ENCODE peak calls at places on chromosomes 13 and 19, in nine cellular contexts. P, N, R, I, L, U, W, E and Z are unnamed samples.

GRCh38 chr13:82822935-82823334 is 1059.3 kb downstream of the SLITRK1 start:
- DNase-seq in P (no peak), N (no peak), R (no peak), I (no peak), L (no peak), U (no peak), W (no peak), E (no peak), Z (no peak)

GRCh38 chr19:16521715-16522289 is 20.4 kb downstream of the CHERP start:
- DNase-seq in P (no peak), N (no peak), R (no peak), I (peak; percentile 18), L (no peak), U (no peak), W (no peak), E (no peak), Z (no peak)

GRCh38 chr13:78325585-78325984 is 277.8 kb downstream of the POU4F1 start:
- DNase-seq in P (no peak), N (no peak), R (no peak), I (no peak), L (no peak), U (no peak), W (no peak), E (no peak), Z (no peak)

GRCh38 chr19:21587117-21587461 is 81.7 kb downstream of the ZNF429 start:
- DNase-seq in P (no peak), N (no peak), R (no peak), I (no peak), L (peak; percentile 22), U (no peak), W (no peak), E (no peak), Z (no peak)

GRCh38 chr13:24172071-24172470 is 11.6 kb downstream of the SPATA13 start:
- DNase-seq in P (no peak), N (no peak), R (no peak), I (no peak), L (no peak), U (no peak), W (no peak), E (no peak), Z (no peak)

GRCh38 chr13:98974053-98974452 is 3.8 kb downstream of the DOCK9 start:
- DNase-seq in P (no peak), N (no peak), R (no peak), I (no peak), L (no peak), U (no peak), W (peak; percentile 44), E (no peak), Z (no peak)

GRCh38 chr19:33300016-33300981 is 2.0 kb downstream of the CEBPA start:
- DNase-seq in P (no peak), N (peak; percentile 20), R (no peak), I (no peak), L (peak; percentile 65), U (no peak), W (no peak), E (no peak), Z (no peak)

GRCh38 chr13:93398167-93398566 is 171.6 kb downstream of the GPC6 start:
- DNase-seq in P (no peak), N (peak; percentile 71), R (no peak), I (no peak), L (no peak), U (peak; percentile 55), W (no peak), E (no peak), Z (no peak)

GRCh38 chr19:50319156-50319555 is 10.0 kb downstream of the KCNC3 start:
- DNase-seq in P (no peak), N (no peak), R (no peak), I (no peak), L (no peak), U (no peak), W (no peak), E (no peak), Z (no peak)

GRCh38 chr13:102675115-102675514 is 19.7 kb downstream of the METTL21C start:
- DNase-seq in P (no peak), N (no peak), R (no peak), I (no peak), L (no peak), U (no peak), W (no peak), E (no peak), Z (no peak)

GRCh38 chr13:103996733-103997132 is 930.5 kb upstream of the SLC10A2 start:
- DNase-seq in P (no peak), N (no peak), R (no peak), I (no peak), L (no peak), U (peak; percentile 3), W (no peak), E (no peak), Z (no peak)

GRCh38 chr13:34867590-34867989 is 74.5 kb upstream of the NBEA start:
- DNase-seq in P (peak; percentile 17), N (peak; percentile 31), R (peak; percentile 15), I (no peak), L (no peak), U (peak; percentile 8), W (no peak), E (no peak), Z (no peak)

GRCh38 chr13:92573467-92574057 is 653.0 kb upstream of the GPC6 start:
- DNase-seq in P (no peak), N (peak; percentile 61), R (peak; percentile 12), I (peak; percentile 59), L (no peak), U (peak; percentile 7), W (no peak), E (no peak), Z (peak; percentile 43)

GRCh38 chr13:90708159-90708558 is 639.3 kb upstream of the MIR17HG start:
- DNase-seq in P (no peak), N (no peak), R (no peak), I (no peak), L (no peak), U (no peak), W (no peak), E (no peak), Z (no peak)

GRCh38 chr19:49425922-49426592 is 869 bp downstream of the GFY start:
- DNase-seq in P (no peak), N (no peak), R (no peak), I (peak; percentile 80), L (no peak), U (no peak), W (no peak), E (no peak), Z (peak; percentile 88)

GRCh38 chr13:40315416-40316064 is 350.9 kb downstream of the FOXO1 start:
- DNase-seq in P (no peak), N (peak; percentile 40), R (no peak), I (no peak), L (no peak), U (no peak), W (peak; percentile 51), E (no peak), Z (no peak)

GRCh38 chr19:16325671-16326400 is 1.2 kb downstream of the KLF2 start:
- DNase-seq in P (no peak), N (peak; percentile 52), R (peak; percentile 43), I (no peak), L (peak; percentile 42), U (no peak), W (peak; percentile 60), E (peak; percentile 53), Z (peak; percentile 86)

GRCh38 chr13:75558130-75558840 is 8.7 kb downstream of the UCHL3 start:
- DNase-seq in P (no peak), N (no peak), R (no peak), I (no peak), L (no peak), U (no peak), W (no peak), E (no peak), Z (no peak)

DNA sequence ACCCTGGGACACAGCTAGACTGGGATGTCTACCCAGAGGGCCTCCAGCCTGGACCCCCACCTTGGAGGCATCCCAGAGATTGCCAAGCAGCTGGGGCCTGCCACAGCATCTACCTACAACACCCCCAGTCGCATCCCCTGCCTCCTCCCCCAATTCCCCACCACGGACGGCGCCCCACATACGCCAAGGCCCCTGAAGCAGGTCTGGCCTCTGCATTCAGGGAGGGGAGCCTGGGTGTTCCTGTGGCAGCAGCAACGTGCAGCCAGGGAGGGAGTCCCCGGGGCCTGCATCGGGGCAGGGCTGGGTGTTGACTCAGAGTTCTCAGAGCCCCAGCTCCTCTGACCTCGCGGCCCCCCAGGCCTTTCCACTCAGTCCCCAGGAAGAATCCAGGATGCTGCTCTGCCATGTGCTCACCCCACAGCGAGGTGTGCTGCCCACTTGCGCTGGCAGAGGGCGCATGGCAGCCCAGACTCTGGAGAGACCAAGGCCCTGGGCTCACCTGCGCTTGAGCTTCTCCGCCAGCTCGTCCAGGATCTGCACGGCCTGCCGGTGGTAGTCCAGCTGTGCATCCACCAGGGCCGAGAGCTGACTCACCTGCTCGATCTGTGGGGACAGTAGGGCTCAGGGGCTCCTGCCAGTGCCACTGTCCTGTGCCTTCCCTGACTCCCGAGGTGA is 19.6 kb downstream of the MPND start:
- DNase-seq in P (no peak), N (no peak), R (peak; percentile 47), I (no peak), L (no peak), U (no peak), W (no peak), E (no peak), Z (no peak)
- TF ChIP-seq CTCF in P (peak; percentile 19), N (no peak), R (peak; percentile 32), I (peak; percentile 23), L (peak; percentile 18), U (peak; percentile 20), W (no peak), E (no peak), Z (peak; percentile 44)

GRCh38 chr13:74320282-74320681 is 186.1 kb upstream of the KLF12 start:
- DNase-seq in P (no peak), N (no peak), R (no peak), I (no peak), L (no peak), U (no peak), W (no peak), E (no peak), Z (no peak)
- H3K4me3 ChIP-seq in P (no peak overlapping the region), N (no peak overlapping the region), R (no peak overlapping the region), I (no peak overlapping the region), L (no peak overlapping the region), U (no peak overlapping the region), W (no peak overlapping the region), E (no peak overlapping the region), Z (no peak overlapping the region)

DNA sequence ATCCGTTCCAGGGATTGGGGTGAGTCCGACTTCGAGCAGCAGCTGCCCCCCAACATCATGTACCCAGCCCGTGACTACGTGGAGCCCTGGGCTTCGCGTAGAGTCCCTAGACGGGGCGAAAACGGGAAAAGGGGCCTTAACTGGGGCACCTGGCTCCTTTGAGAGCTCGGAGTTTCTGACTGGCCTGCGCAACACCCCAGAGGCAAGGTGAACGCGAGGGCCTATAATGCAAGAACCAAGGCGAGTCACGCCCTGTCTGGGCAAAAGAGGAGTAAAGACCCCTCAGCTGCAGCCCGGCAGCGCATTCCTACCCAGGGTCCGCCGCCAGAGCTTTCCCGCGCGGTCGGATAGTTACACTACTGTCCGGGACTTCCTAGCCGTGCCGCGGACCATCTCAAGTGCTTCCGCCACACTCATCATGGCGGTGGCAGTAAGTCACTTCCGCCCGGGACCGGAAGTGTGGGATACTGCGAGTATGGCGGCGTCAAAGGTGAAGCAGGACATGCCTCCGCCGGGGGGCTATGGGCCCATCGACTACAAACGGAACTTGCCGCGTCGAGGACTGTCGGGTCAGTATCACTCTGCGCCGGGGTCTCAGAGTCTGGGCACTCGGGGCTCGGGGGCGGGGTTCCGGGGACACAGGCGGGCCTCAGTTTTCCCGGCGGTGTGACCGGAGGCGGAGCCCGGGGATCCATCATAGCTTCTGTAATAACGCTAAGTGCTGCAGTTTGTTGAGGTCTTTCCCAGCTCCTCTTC is at the start of gene NDUFA13:
- DNase-seq in P (peak; percentile 43), N (peak; percentile 94), R (peak; percentile 93), I (peak; percentile 94), L (peak; percentile 87), U (peak; percentile 90), W (peak; percentile 91), E (peak; percentile 89), Z (peak; percentile 92)
- TF ChIP-seq CTCF in P (no peak), N (peak; percentile 30), R (no peak), I (no peak), L (no peak), U (no peak), W (no peak), E (peak; percentile 12), Z (peak; percentile 25)

GRCh38 chr13:28486144-28486543 is 8.8 kb downstream of the FLT1 start:
- DNase-seq in P (no peak), N (peak; percentile 41), R (no peak), I (no peak), L (no peak), U (no peak), W (no peak), E (no peak), Z (no peak)
- H3K4me3 ChIP-seq in P (no peak overlapping the region), N (no peak overlapping the region), R (no peak overlapping the region), I (no peak overlapping the region), L (no peak overlapping the region), U (no peak overlapping the region), W (no peak overlapping the region), E (no peak overlapping the region), Z (no peak overlapping the region)